ENCODE peak calls at places on chromosomes 5 and 9, in four cellular contexts. One of them, this sample, is unnamed.

GRCh38 chr5:126656397-126657007 is 55.8 kb downstream of the PHAX start:
- DNase-seq in HFFc6: peak; percentile 39
- DNase-seq in Calu3: peak; percentile 13
- DNase-seq in kidney: no peak
- DNase-seq in this sample: peak; percentile 17

GRCh38 chr5:92909545-92909962 is 671.5 kb downstream of the NR2F1-AS1 start:
- DNase-seq in Calu3: peak; percentile 28
- DNase-seq in HFFc6: no peak
- DNase-seq in kidney: no peak
- DNase-seq in this sample: no peak

GRCh38 chr5:62029303-62029702 is 276.7 kb upstream of the KIF2A start:
- DNase-seq in HFFc6: no peak
- DNase-seq in Calu3: no peak
- DNase-seq in kidney: no peak
- DNase-seq in this sample: no peak

GRCh38 chr5:15388856-15389255 is 111.1 kb upstream of the FBXL7 start:
- DNase-seq in Calu3: no peak
- DNase-seq in kidney: no peak
- DNase-seq in HFFc6: no peak
- DNase-seq in this sample: no peak

GRCh38 chr5:177557041-177557647 is 2.8 kb upstream of the FAM193B start:
- DNase-seq in kidney: no peak
- DNase-seq in HFFc6: peak; percentile 58
- DNase-seq in Calu3: no peak
- DNase-seq in this sample: no peak

GRCh38 chr9:136619742-136620440 is 42.8 kb upstream of the EGFL7 start:
- DNase-seq in kidney: no peak
- DNase-seq in HFFc6: no peak
- DNase-seq in Calu3: no peak
- DNase-seq in this sample: no peak

GRCh38 chr5:131747180-131748105 is 49.4 kb downstream of the FNIP1 start:
- DNase-seq in Calu3: no peak
- DNase-seq in kidney: no peak
- DNase-seq in HFFc6: peak; percentile 8
- DNase-seq in this sample: no peak

GRCh38 chr5:109155625-109156024 is 254.1 kb downstream of the PJA2 start:
- DNase-seq in Calu3: no peak
- DNase-seq in kidney: no peak
- DNase-seq in HFFc6: no peak
- DNase-seq in this sample: no peak

GRCh38 chr5:12272389-12272788 is 368.1 kb upstream of the CTNND2 start:
- DNase-seq in Calu3: no peak
- DNase-seq in HFFc6: no peak
- DNase-seq in kidney: no peak
- DNase-seq in this sample: no peak

GRCh38 chr5:36232533-36232932 is 9.2 kb downstream of the NADK2 start:
- DNase-seq in kidney: no peak
- DNase-seq in Calu3: no peak
- DNase-seq in HFFc6: no peak
- DNase-seq in this sample: no peak

GRCh38 chr9:136771907-136772306 is 7.6 kb upstream of the LCN15 start:
- DNase-seq in HFFc6: no peak
- DNase-seq in kidney: peak; percentile 29
- DNase-seq in Calu3: no peak
- DNase-seq in this sample: no peak

GRCh38 chr9:17725399-17726010 is 146.6 kb downstream of the SH3GL2 start:
- DNase-seq in kidney: no peak
- DNase-seq in Calu3: no peak
- DNase-seq in HFFc6: no peak
- DNase-seq in this sample: no peak